ENCODE peak calls at places on chromosomes 13 and 19, in eight cellular contexts. X is activated naive CD8-positive, alpha-beta T cell treated with anti-CD3 and anti-CD28 coated beads, Interleukin-2, amount 10 ng/mL, durations not matched to agents 7 days and 5 days; B is gastroesophageal sphincter; H is naive thymus-derived CD8-positive, alpha-beta T cell; S is left lung; R is left lobe of liver; I is CD4-positive, alpha-beta T cell; J is T-helper 17 cell. E is an unnamed sample.

GRCh38 chr13:32415019-32415418 is 12.9 kb downstream of the N4BP2L1 start:
- ATAC-seq in H (peak), I (peak), S (peak), J (peak), R (peak), B (no peak), X (peak), E (no peak)

GRCh38 chr19:28793391-28794168 is 419.4 kb downstream of the UQCRFS1 start:
- ATAC-seq in J (no peak), I (no peak), R (no peak), X (no peak), S (no peak), B (no peak), H (no peak), E (no peak)

GRCh38 chr19:48301886-48302599 is 23.3 kb upstream of the EMP3 start:
- ATAC-seq in R (no peak), J (no peak), I (no peak), B (no peak), X (no peak), S (no peak), H (no peak), E (no peak)

GRCh38 chr13:98285852-98286594 is 109.0 kb upstream of the RNF113B start:
- ATAC-seq in J (no peak), H (no peak), R (peak), I (no peak), S (no peak), X (no peak), B (no peak), E (no peak)

GRCh38 chr13:95362666-95363065 is 61.4 kb upstream of the ABCC4 start:
- ATAC-seq in I (no peak), B (no peak), S (no peak), R (no peak), J (no peak), X (no peak), H (no peak), E (no peak)

GRCh38 chr19:19526581-19527370 is 1.9 kb upstream of the YJEFN3 start:
- ATAC-seq in B (no peak), X (no peak), J (no peak), S (no peak), H (no peak), I (no peak), R (no peak), E (no peak)

GRCh38 chr19:48938256-48938655 is 4.8 kb downstream of the DHDH start:
- ATAC-seq in I (no peak), S (no peak), R (no peak), H (no peak), B (no peak), J (no peak), X (no peak), E (no peak)

GRCh38 chr19:4403005-4403761 is 743 bp downstream of the CHAF1A start:
- ATAC-seq in I (no peak), X (no peak), S (no peak), R (no peak), H (no peak), B (no peak), J (no peak), E (no peak)

GRCh38 chr13:110676511-110677204 is 29.3 kb downstream of the CARS2 start:
- ATAC-seq in J (peak), H (no peak), R (peak), I (peak), B (peak), S (peak), X (no peak), E (peak)

GRCh38 chr19:56087647-56088346 is 33.3 kb downstream of the ZNF787 start:
- ATAC-seq in S (no peak), I (no peak), H (no peak), B (no peak), X (no peak), J (no peak), R (no peak), E (peak)

GRCh38 chr19:54160182-54160811 is 776 bp upstream of the LENG1 start:
- ATAC-seq in J (no peak), X (no peak), B (no peak), I (no peak), R (no peak), H (no peak), S (no peak), E (no peak)

GRCh38 chr13:61286148-61286745 is 129.4 kb downstream of the PCDH20 start:
- ATAC-seq in J (no peak), I (no peak), R (peak), S (peak), H (no peak), B (no peak), X (no peak), E (no peak)

GRCh38 chr13:94342436-94343242 is 136.8 kb downstream of the DCT start:
- ATAC-seq in X (no peak), I (no peak), H (no peak), R (peak), S (no peak), J (no peak), B (no peak), E (peak)

GRCh38 chr13:111270126-111270525 is 50.3 kb upstream of the TEX29 start:
- ATAC-seq in X (no peak), H (no peak), B (no peak), S (no peak), I (no peak), J (no peak), R (no peak), E (no peak)

GRCh38 chr19:5339950-5340636 is 519 bp downstream of the PTPRS start:
- ATAC-seq in H (peak), R (peak), J (peak), S (peak), I (peak), X (peak), B (peak), E (peak)

GRCh38 chr13:76711515-76712182 is 174.6 kb downstream of the KCTD12 start:
- ATAC-seq in J (no peak), R (peak), X (no peak), H (no peak), B (peak), S (peak), I (no peak), E (no peak)

GRCh38 chr13:22061806-22062391 is 391.0 kb downstream of the FGF9 start:
- ATAC-seq in X (peak), B (no peak), I (peak), J (peak), R (no peak), S (no peak), H (peak), E (peak)

GRCh38 chr19:16349551-16350171 is 25.0 kb downstream of the KLF2 start:
- ATAC-seq in X (no peak), H (no peak), B (no peak), S (peak), R (no peak), I (no peak), J (no peak), E (no peak)

GRCh38 chr19:17404015-17404414 is 1.4 kb downstream of the BST2 start:
- ATAC-seq in S (no peak), B (no peak), J (no peak), R (no peak), X (no peak), H (no peak), I (no peak), E (no peak)

GRCh38 chr13:33363328-33363727 is 77.8 kb upstream of the STARD13 start:
- ATAC-seq in H (no peak), S (peak), R (peak), B (peak), J (peak), X (no peak), I (no peak), E (peak)

GRCh38 chr19:45130888-45131615 is 29.7 kb downstream of the NKPD1 start:
- ATAC-seq in S (peak), R (peak), J (no peak), H (no peak), B (no peak), X (no peak), I (no peak), E (peak)

GRCh38 chr19:55809381-55810058 is 22.3 kb downstream of the NLRP11 start:
- ATAC-seq in H (peak), I (no peak), S (peak), R (peak), X (no peak), B (no peak), J (peak), E (peak)

GRCh38 chr19:39139305-39140194 is 14.0 kb downstream of the PAK4 start:
- ATAC-seq in I (no peak), B (no peak), X (no peak), J (no peak), S (no peak), R (no peak), H (no peak), E (no peak)

E was measured in stimulated activated memory B cell treated with anti-CD40 and anti-IgM and Interleukin-4, amounts not matched to agents 10 μg/mL and 1 μg/mL and 100 μg/mL, for 72 hours.